ENCODE peak calls at places on chromosomes 11 and 22, in four cellular contexts. X is aorta; Y is stimulated activated naive CD8-positive, alpha-beta T cell treated with anti-CD3 and anti-CD28 coated beads, Interleukin-15, amount 100 ng/mL, for 72 hours; C is lung. E is an unnamed sample.
A peak's percentile ranks its signal among the peaks of the same experiment; 100 is the strongest.

GRCh38 chr11:76200006-76200940 is 6.0 kb downstream of the WNT11 start:
- ATAC-seq in X (no peak), Y (peak; percentile 21), C (no peak), E (no peak)

GRCh38 chr22:28931844-28932561 is 48.6 kb downstream of the ZNRF3 start:
- ATAC-seq in X (no peak), Y (peak; percentile 23), C (no peak), E (no peak)

GRCh38 chr11:22775248-22775647 is 54.4 kb downstream of the SVIP start:
- ATAC-seq in X (no peak), Y (no peak), C (no peak), E (no peak)

GRCh38 chr22:45562102-45562501 is 59.4 kb downstream of the FBLN1 start:
- ATAC-seq in X (peak; percentile 17), Y (no peak), C (no peak), E (peak; percentile 15)

GRCh38 chr11:60763692-60764369 is 7.2 kb downstream of the MS4A15 start:
- ATAC-seq in X (no peak), Y (no peak), C (no peak), E (no peak)

GRCh38 chr11:34495239-34495723 is 18.3 kb downstream of the ELF5 start:
- ATAC-seq in X (no peak), Y (no peak), C (no peak), E (no peak)

GRCh38 chr22:40452730-40453487 is 82.5 kb downstream of the SGSM3 start:
- ATAC-seq in X (no peak), Y (no peak), C (no peak), E (no peak)

GRCh38 chr11:131910491-131911387 is 540.3 kb downstream of the NTM start:
- ATAC-seq in X (peak; percentile 44), Y (no peak), C (no peak), E (no peak)

GRCh38 chr11:119061256-119061655 is 4.3 kb upstream of the HYOU1 start:
- ATAC-seq in X (no peak), Y (no peak), C (no peak), E (no peak)

E was measured in esophagus mucosa.